ENCODE peak calls at places on chromosomes 16 and 17, in six cellular contexts. S is adrenal gland, X is breast epithelium, F is heart right ventricle, H is right lobe of liver, K is aorta. C is an unnamed sample. For H3K4me1 and H3K27me3, the result is how much of the 10 kb centered on the place peaks cover.

GRCh38 chr17:57330587-57330986 is 74.3 kb downstream of the MSI2 start:
- DNase-seq in S (no peak), X (no peak), F (no peak), H (no peak), K (no peak), C (no peak)

GRCh38 chr17:9022553-9023388 is 1.5 kb downstream of the NTN1 start:
- DNase-seq in S (no peak), X (no peak), F (no peak), H (peak), K (peak), C (no peak)

GRCh38 chr17:67602974-67603373 is 114.8 kb upstream of the NOL11 start:
- DNase-seq in S (no peak), X (no peak), F (no peak), H (no peak), K (no peak), C (peak)

GRCh38 chr16:78028018-78028417 is 5.7 kb downstream of the CLEC3A start:
- DNase-seq in S (no peak), X (no peak), F (no peak), H (no peak), K (no peak), C (no peak)

GRCh38 chr17:6413073-6413472 is 21.8 kb downstream of the AIPL1 start:
- DNase-seq in S (no peak), X (no peak), F (no peak), H (no peak), K (no peak), C (no peak)

GRCh38 chr16:85968041-85968920 is 69.3 kb downstream of the IRF8 start:
- DNase-seq in S (no peak), X (no peak), F (no peak), H (no peak), K (no peak), C (no peak)

GRCh38 chr16:84312783-84313382 is 18.2 kb downstream of the WFDC1 start:
- DNase-seq in S (no peak), X (no peak), F (no peak), H (no peak), K (no peak), C (no peak)

GRCh38 chr16:73921295-73921694 is 375.3 kb upstream of the PSMD7 start:
- DNase-seq in S (no peak), X (no peak), F (no peak), H (no peak), K (no peak), C (no peak)

GRCh38 chr17:57125406-57125805 is 40.4 kb downstream of the AKAP1 start:
- DNase-seq in S (no peak), X (no peak), F (no peak), H (no peak), K (no peak), C (no peak)

GRCh38 chr16:30032083-30032819 is 1.2 kb upstream of the TLCD3B start:
- DNase-seq in S (peak), X (no peak), F (no peak), H (no peak), K (no peak), C (no peak)

GRCh38 chr17:55219939-55220338 is 44.8 kb upstream of the HLF start:
- DNase-seq in S (no peak), X (no peak), F (no peak), H (no peak), K (no peak), C (no peak)

GRCh38 chr16:29664133-29664912 is 1.3 kb downstream of the SPN start:
- DNase-seq in S (no peak), X (no peak), F (no peak), H (peak), K (peak), C (no peak)

GRCh38 chr17:51372345-51373004 is 112.1 kb downstream of the UTP18 start:
- DNase-seq in S (peak), X (no peak), F (peak), H (no peak), K (peak), C (no peak)

GRCh38 chr16:51880776-51881175 is 666.2 kb downstream of the TOX3 start:
- DNase-seq in S (no peak), X (no peak), F (no peak), H (no peak), K (no peak), C (no peak)

GRCh38 chr17:58337126-58337599 is 8.6 kb upstream of the TSPOAP1 start:
- DNase-seq in S (no peak), X (no peak), F (no peak), H (no peak), K (no peak), C (no peak)

GRCh38 chr16:4683255-4684029 is 9.9 kb upstream of the NUDT16L1 start:
- DNase-seq in S (no peak), X (no peak), F (no peak), H (peak), K (peak), C (no peak)

GRCh38 chr17:4104506-4104905 is 38.3 kb downstream of the ZZEF1 start:
- DNase-seq in S (no peak), X (no peak), F (no peak), H (no peak), K (no peak), C (no peak)

GRCh38 chr16:58024673-58025350 is 742 bp upstream of the MMP15 start:
- DNase-seq in S (peak), X (no peak), F (no peak), H (peak), K (no peak), C (no peak)

GRCh38 chr17:46773676-46774075 is 44.8 kb downstream of the WNT3 start:
- DNase-seq in S (no peak), X (no peak), F (no peak), H (no peak), K (no peak), C (no peak)

GRCh38 chr16:87963400-87963799 is 12.2 kb downstream of the BANP start:
- DNase-seq in S (no peak), X (no peak), F (peak), H (no peak), K (no peak), C (no peak)

DNA sequence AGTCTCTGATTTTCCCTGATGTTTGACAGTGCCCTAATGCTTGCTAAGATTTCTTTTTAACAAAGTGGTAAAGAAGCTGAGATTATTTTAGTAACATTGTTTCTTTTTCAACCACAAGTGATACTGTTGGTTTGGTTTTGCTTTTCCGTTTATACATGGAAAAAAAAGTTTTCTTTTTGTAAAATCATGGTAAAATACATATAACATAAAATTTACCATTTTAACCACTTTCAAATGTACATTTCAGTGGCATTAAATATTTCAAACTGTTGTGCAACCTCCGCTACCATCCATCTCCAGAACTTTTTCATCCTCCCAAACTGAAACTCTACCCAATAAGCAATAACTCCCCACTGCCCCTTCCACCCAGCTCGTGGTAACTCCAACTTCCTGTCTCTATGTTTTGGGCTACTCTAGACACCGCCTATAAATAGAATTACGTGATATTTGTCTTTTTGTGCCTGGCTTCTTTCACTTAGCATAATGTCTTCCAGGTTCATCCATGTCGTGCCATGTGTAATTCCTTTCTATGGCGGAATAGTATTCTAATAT is 4.6 kb downstream of the CIITA start:
- DNase-seq in S (no peak), X (no peak), F (no peak), H (no peak), K (no peak), C (no peak)
- H3K4me1 ChIP-seq in S (under half), X (under half), F (under half), H (under half), K (under half), C (under half)

GRCh38 chr16:15894571-15895358 is 6.4 kb upstream of the CEP20 start:
- DNase-seq in S (no peak), X (no peak), F (no peak), H (no peak), K (no peak), C (no peak)
- H3K27ac ChIP-seq in S (no peak), X (no peak), F (no peak), H (no peak), K (no peak), C (no peak)

GRCh38 chr17:81390436-81391214 is 4.6 kb upstream of the BAHCC1 start:
- DNase-seq in S (no peak), X (no peak), F (no peak), H (peak), K (no peak), C (no peak)
- H3K27me3 ChIP-seq in S (under half), X (under half), F (under half), H (under half), K (under half), C (under half)

DNA sequence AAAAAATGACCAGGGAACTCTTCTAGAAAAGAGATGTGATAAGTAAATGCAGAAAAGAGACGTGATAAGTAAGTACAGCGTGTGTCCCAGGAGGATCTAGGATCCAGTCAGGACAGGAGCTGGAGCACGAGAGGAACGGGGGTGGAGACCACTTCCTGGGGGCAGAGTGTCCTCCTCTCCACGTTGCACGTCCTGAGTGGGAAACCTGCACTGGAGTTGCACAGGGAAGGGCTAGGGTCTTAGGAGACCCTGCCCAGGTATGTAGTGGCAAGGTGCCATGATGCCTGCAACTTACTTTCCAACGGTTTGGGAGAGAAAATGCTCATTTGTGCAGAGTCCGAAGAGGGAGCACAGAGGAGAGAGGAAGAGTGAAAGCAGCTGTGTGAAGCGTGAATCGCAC is 55.8 kb downstream of the RNF213 start:
- DNase-seq in S (no peak), X (no peak), F (no peak), H (no peak), K (no peak), C (no peak)
- H3K4me1 ChIP-seq in S (under half), X (under half), F (under half), H (under half), K (under half), C (under half)

GRCh38 chr17:72349011-72349410 is 228.2 kb downstream of the SOX9 start:
- DNase-seq in S (no peak), X (no peak), F (no peak), H (no peak), K (no peak), C (no peak)

GRCh38 chr17:72353502-72353901 is 232.7 kb downstream of the SOX9 start:
- DNase-seq in S (no peak), X (no peak), F (no peak), H (no peak), K (no peak), C (no peak)

GRCh38 chr17:72349508-72350472 is 229.0 kb downstream of the SOX9 start:
- DNase-seq in S (no peak), X (no peak), F (no peak), H (no peak), K (no peak), C (no peak)

GRCh38 chr17:72351365-72351764 is 230.5 kb downstream of the SOX9 start:
- DNase-seq in S (no peak), X (no peak), F (no peak), H (no peak), K (no peak), C (no peak)

DNA sequence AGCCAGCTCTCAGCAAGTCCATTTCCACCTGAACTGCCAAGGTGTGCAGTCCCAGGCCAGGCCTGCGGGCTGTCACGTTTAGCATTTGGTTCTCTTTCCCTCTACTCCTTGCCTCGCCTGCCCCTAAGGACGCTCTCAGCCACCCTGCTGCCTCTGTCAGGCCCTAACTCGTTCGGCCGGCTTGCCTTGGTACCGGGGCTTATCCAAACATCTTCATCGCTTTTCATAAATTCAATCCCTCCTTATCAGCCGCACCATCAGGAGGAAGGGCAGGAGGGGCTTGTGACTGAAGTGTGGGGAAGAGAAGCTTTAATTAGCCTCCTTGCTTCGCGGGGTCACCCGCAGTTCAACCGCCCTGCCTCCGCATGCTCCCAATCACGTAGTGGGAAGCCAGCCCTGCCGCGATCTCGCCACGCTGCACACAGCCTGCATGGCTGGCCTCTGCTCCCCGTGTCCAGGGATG is 231.1 kb downstream of the SOX9 start:
- DNase-seq in S (no peak), X (no peak), F (no peak), H (no peak), K (no peak), C (no peak)
- H3K27ac ChIP-seq in S (no peak), X (no peak), F (no peak), H (no peak), K (no peak), C (no peak)

GRCh38 chr17:48505788-48506187 is 25.0 kb downstream of the HOXB1 start:
- DNase-seq in S (peak), X (peak), F (no peak), H (no peak), K (peak), C (no peak)

GRCh38 chr17:48503747-48504146 is 27.1 kb downstream of the HOXB1 start:
- DNase-seq in S (no peak), X (no peak), F (no peak), H (no peak), K (no peak), C (no peak)

GRCh38 chr17:48502901-48503300 is 27.9 kb downstream of the HOXB1 start:
- DNase-seq in S (no peak), X (no peak), F (no peak), H (no peak), K (no peak), C (no peak)

GRCh38 chr17:48506246-48506645 is 24.6 kb downstream of the HOXB1 start:
- DNase-seq in S (no peak), X (no peak), F (no peak), H (no peak), K (no peak), C (no peak)

GRCh38 chr17:48504953-48505352 is 25.9 kb downstream of the HOXB1 start:
- DNase-seq in S (no peak), X (no peak), F (no peak), H (no peak), K (no peak), C (no peak)
- H3K27me3 ChIP-seq in S (under half), X (under half), F (half or more), H (under half), K (under half), C (under half)

GRCh38 chr16:89426736-89427525 is 63.4 kb downstream of the ANKRD11 start:
- DNase-seq in S (no peak), X (no peak), F (no peak), H (no peak), K (no peak), C (no peak)
- H3K4me1 ChIP-seq in S (under half), X (under half), F (half or more), H (under half), K (under half), C (under half)

GRCh38 chr17:80363120-80363515 is 51.8 kb upstream of the ENDOV start:
- DNase-seq in S (no peak), X (no peak), F (no peak), H (no peak), K (no peak), C (no peak)
- H3K27ac ChIP-seq in S (no peak), X (no peak), F (no peak), H (no peak), K (no peak), C (no peak)

DNA sequence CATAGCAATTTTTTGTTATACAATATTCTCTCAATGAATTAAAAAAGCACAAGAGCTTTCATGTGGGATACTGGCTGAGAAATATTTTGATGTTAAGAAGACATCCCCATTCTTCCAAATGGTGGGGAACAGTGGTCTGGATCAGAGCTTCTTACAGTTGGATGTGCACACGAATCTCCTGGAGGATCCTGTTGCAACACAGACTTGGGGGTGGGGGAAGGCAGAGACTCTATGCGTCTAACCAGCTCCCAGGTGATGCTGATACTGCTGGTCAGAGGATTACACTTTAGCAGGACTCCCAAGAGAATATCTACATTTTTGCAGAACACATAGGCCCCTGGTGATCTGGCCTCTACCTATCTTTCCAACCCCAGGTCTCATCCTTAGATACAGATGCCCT is 108.3 kb downstream of the SPACA3 start:
- DNase-seq in S (no peak), X (no peak), F (no peak), H (no peak), K (no peak), C (no peak)
- H3K27me3 ChIP-seq in S (under half), X (under half), F (under half), H (under half), K (under half), C (under half)